ENCODE peak calls at places on chromosomes 6 and 20, in four cellular contexts. I is A673, S is spleen, Y is tibial artery. W is an unnamed sample.
A peak's percentile ranks its signal among the peaks of the same experiment; 100 is the strongest.

GRCh38 chr20:53948383-53949318 is 121.7 kb downstream of the BCAS1 start:
- DNase-seq in I (no peak), S (no peak), Y (no peak), W (no peak)

GRCh38 chr20:35903843-35904242 is 50.5 kb downstream of the SCAND1 start:
- DNase-seq in I (no peak), S (no peak), Y (no peak), W (no peak)

GRCh38 chr6:11043961-11044711 is at the start of gene ELOVL2:
- DNase-seq in I (peak; percentile 65), S (no peak), Y (no peak), W (no peak)

GRCh38 chr6:13259393-13259792 is 68.9 kb downstream of the TBC1D7 start:
- DNase-seq in I (no peak), S (no peak), Y (no peak), W (no peak)

GRCh38 chr20:21514553-21515251 is 838 bp upstream of the NKX2-2 start:
- DNase-seq in I (peak; percentile 89), S (no peak), Y (no peak), W (no peak)

GRCh38 chr6:107443066-107443903 is 16.1 kb downstream of the PDSS2 start:
- DNase-seq in I (no peak), S (no peak), Y (no peak), W (no peak)

GRCh38 chr20:39778847-39779641 is 816.9 kb downstream of the DHX35 start:
- DNase-seq in I (peak; percentile 46), S (no peak), Y (no peak), W (no peak)

GRCh38 chr6:42403831-42404230 is 47.9 kb downstream of the TRERF1 start:
- DNase-seq in I (no peak), S (no peak), Y (no peak), W (peak; percentile 31)

GRCh38 chr6:107418118-107418517 is 41.2 kb downstream of the PDSS2 start:
- DNase-seq in I (peak; percentile 16), S (no peak), Y (no peak), W (no peak)

GRCh38 chr6:63351995-63352586 is 32.3 kb upstream of the LGSN start:
- DNase-seq in I (peak; percentile 5), S (no peak), Y (no peak), W (no peak)

GRCh38 chr6:68026483-68026882 is 608.6 kb upstream of the ADGRB3 start:
- DNase-seq in I (no peak), S (no peak), Y (no peak), W (no peak)

GRCh38 chr20:51221103-51221502 is 198.2 kb upstream of the KCNG1 start:
- DNase-seq in I (no peak), S (no peak), Y (no peak), W (no peak)

GRCh38 chr6:31480574-31480973 is 17.4 kb upstream of the MICB start:
- DNase-seq in I (no peak), S (no peak), Y (no peak), W (no peak)

GRCh38 chr6:37321101-37321500 is 32.7 kb upstream of the RNF8 start:
- DNase-seq in I (no peak), S (no peak), Y (no peak), W (no peak)

GRCh38 chr6:17984822-17985660 is 2.4 kb downstream of the KIF13A start:
- DNase-seq in I (no peak), S (no peak), Y (no peak), W (peak; percentile 21)

GRCh38 chr6:41191569-41191968 is 9.4 kb downstream of the TREML2 start:
- DNase-seq in I (peak; percentile 38), S (peak; percentile 85), Y (no peak), W (no peak)

GRCh38 chr20:62178316-62179161 is 4.3 kb upstream of the MTG2 start:
- DNase-seq in I (no peak), S (peak; percentile 67), Y (no peak), W (no peak)

GRCh38 chr6:42781546-42781810 is 374 bp upstream of the BICRAL start:
- DNase-seq in I (peak; percentile 23), S (no peak), Y (no peak), W (no peak)

GRCh38 chr20:47790032-47790965 is 5.0 kb upstream of the SULF2 start:
- DNase-seq in I (no peak), S (peak; percentile 2), Y (no peak), W (no peak)

GRCh38 chr20:48597521-48598302 is 230.1 kb downstream of the PREX1 start:
- DNase-seq in I (no peak), S (no peak), Y (no peak), W (no peak)

GRCh38 chr6:110392727-110393126 is 22.6 kb downstream of the DDO start:
- DNase-seq in I (no peak), S (no peak), Y (no peak), W (no peak)

GRCh38 chr6:100175814-100176275 is 181.8 kb upstream of the MCHR2 start:
- DNase-seq in I (no peak), S (no peak), Y (no peak), W (no peak)

GRCh38 chr6:43184268-43184985 is 2.4 kb downstream of the CUL9 start:
- DNase-seq in I (no peak), S (peak; percentile 67), Y (no peak), W (no peak)

GRCh38 chr20:54257090-54257816 is 49.4 kb downstream of the PFDN4 start:
- DNase-seq in I (no peak), S (no peak), Y (peak; percentile 35), W (peak; percentile 10)

GRCh38 chr6:16540804-16541752 is 220.2 kb downstream of the ATXN1 start:
- DNase-seq in I (no peak), S (no peak), Y (peak; percentile 56), W (peak; percentile 8)

GRCh38 chr6:143267740-143268139 is 182.8 kb downstream of the ADAT2 start:
- DNase-seq in I (no peak), S (no peak), Y (no peak), W (no peak)

GRCh38 chr6:41970436-41970846 is 28.8 kb upstream of the CCND3 start:
- DNase-seq in I (peak; percentile 61), S (no peak), Y (peak; percentile 51), W (no peak)

GRCh38 chr6:3610206-3610605 is 141.3 kb downstream of the PXDC1 start:
- DNase-seq in I (peak; percentile 61), S (no peak), Y (no peak), W (no peak)

GRCh38 chr6:124480021-124480430 is 482.2 kb upstream of the RNF217 start:
- DNase-seq in I (peak; percentile 47), S (no peak), Y (no peak), W (no peak)

GRCh38 chr6:135667694-135668455 is 170.3 kb upstream of the AHI1 start:
- DNase-seq in I (no peak), S (peak; percentile 58), Y (no peak), W (no peak)

GRCh38 chr20:62952373-62953166 is at the start of gene SLC17A9:
- DNase-seq in I (no peak), S (peak; percentile 94), Y (peak; percentile 70), W (peak; percentile 59)

GRCh38 chr20:29497261-29497671 is 1760.2 kb upstream of the DEFB115 start:
- DNase-seq in I (peak; percentile 67), S (peak; percentile 74), Y (peak; percentile 51), W (peak; percentile 51)

GRCh38 chr20:34300809-34301586 is 2.2 kb downstream of the AHCY start:
- DNase-seq in I (no peak), S (no peak), Y (no peak), W (no peak)

GRCh38 chr20:8997720-8998119 is 71.2 kb upstream of the PLCB4 start:
- DNase-seq in I (no peak), S (no peak), Y (no peak), W (no peak)

GRCh38 chr6:3701631-3702030 is 49.9 kb downstream of the PXDC1 start:
- DNase-seq in I (no peak), S (no peak), Y (no peak), W (no peak)

GRCh38 chr20:9253140-9253539 is 184.3 kb downstream of the PLCB4 start:
- DNase-seq in I (no peak), S (no peak), Y (no peak), W (no peak)

GRCh38 chr6:24431045-24431451 is 28.3 kb downstream of the MRS2 start:
- DNase-seq in I (peak; percentile 63), S (no peak), Y (no peak), W (no peak)

DNA sequence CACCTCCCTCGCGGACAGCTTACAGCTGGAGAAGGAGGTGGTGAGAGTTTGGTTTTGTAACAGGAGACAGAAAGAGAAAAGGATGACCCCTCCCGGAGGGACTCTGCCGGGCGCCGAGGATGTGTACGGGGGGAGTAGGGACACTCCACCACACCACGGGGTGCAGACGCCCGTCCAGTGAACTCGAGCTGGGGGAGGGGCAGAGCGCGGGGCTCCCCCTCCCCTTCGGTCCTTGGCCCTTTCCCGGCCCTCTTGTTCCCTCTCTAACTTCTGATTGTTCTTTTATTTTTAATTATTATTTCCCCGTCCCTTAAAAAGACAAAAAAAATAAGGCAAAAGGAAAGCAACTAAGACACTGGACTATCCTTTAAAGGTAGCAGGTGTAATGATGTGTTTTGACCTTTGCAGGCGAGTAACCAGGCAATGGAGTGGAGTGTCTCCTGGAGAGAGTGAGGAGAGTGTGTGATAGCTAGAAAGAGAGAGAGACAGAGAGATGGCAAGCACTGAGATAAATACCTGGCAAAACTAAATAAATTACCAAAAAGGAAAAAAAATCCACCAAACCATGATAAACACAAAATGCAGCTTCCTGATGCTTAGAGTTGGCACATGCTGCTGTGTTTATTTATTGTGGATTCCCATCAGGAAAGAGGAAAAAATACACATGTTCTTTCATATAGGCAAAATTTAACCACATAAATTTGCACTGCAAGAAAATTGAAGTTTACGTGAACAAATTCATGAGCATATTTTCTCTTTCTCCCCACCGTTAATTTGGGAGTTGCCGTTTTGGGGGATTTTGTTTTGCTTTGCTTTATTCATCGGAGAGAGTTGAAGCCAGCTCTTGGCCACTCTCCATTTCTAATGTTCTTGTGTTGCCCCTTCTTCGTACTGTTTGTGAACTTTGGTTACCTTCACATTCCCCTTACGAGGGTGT is 1.9 kb downstream of the POU3F2 start:
- DNase-seq in I (peak; percentile 37), S (no peak), Y (no peak), W (no peak)
- H3K27me3 ChIP-seq in I (no peaks in the 10 kb centered on the region), S (peaks cover 100% of the 10 kb centered on the region), Y (peaks cover 78% of the 10 kb centered on the region), W (peaks cover 98% of the 10 kb centered on the region)

GRCh38 chr6:27471365-27472115 is 1.4 kb downstream of the ZNF184 start:
- DNase-seq in I (no peak), S (no peak), Y (no peak), W (no peak)
- H3K4me3 ChIP-seq in I (peak overlapping the region; percentile 76), S (peak overlapping the region; percentile 75), Y (peak overlapping the region; percentile 78), W (peak overlapping the region; percentile 62)

DNA sequence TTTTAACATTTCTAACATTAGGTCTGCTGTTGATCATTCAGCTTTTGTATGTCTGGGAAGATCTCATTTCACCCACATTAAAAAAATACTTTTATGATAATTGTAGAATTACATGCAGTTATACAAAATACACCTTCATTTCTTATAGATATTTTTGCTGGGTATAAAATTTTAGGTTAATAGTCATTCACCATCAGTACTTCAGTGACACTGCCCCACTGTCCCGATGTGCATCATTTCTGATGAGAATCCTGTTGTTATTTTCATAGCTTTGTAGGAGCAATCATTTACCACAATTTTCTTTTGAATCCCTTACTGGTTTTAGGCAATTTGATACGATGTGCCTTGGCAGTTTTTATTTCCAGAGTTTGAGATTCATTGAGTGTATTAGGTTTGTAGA is 173.6 kb downstream of the JARID2 start:
- DNase-seq in I (no peak), S (no peak), Y (no peak), W (no peak)
- H3K9me3 ChIP-seq in I (peaks cover 11% of the 10 kb centered on the region), S (peaks cover 27% of the 10 kb centered on the region), Y (peaks cover 25% of the 10 kb centered on the region), W (peaks cover 12% of the 10 kb centered on the region)

GRCh38 chr20:58855506-58856314 is 3.2 kb downstream of the GNAS start:
- DNase-seq in I (no peak), S (no peak), Y (no peak), W (no peak)

GRCh38 chr20:58852559-58853271 is at the start of gene GNAS:
- DNase-seq in I (peak; percentile 73), S (peak; percentile 80), Y (no peak), W (no peak)

GRCh38 chr20:58853466-58853865 is 950 bp downstream of the GNAS start:
- DNase-seq in I (no peak), S (no peak), Y (no peak), W (no peak)

GRCh38 chr20:58853976-58854637 is 1.6 kb downstream of the GNAS start:
- DNase-seq in I (no peak), S (no peak), Y (no peak), W (no peak)

GRCh38 chr20:58854638-58855471 is 2.3 kb downstream of the GNAS start:
- DNase-seq in I (no peak), S (no peak), Y (no peak), W (no peak)
- H3K27me3 ChIP-seq in I (peaks cover 66% of the 10 kb centered on the region), S (peaks cover 45% of the 10 kb centered on the region), Y (peaks cover 77% of the 10 kb centered on the region), W (peaks cover 38% of the 10 kb centered on the region)